ENCODE peak calls at places on chromosomes 2 and 18, in six cellular contexts. One of them, this sample, is unnamed.

GRCh38 chr18:80136679-80137078 is 27.6 kb downstream of the ADNP2 start:
- DNase-seq in MM.1S: no peak
- DNase-seq in SK-N-SH: peak; percentile 28
- DNase-seq in PC-9: no peak
- DNase-seq in GM23338: no peak
- DNase-seq in GM23248: no peak
- DNase-seq in this sample: no peak

GRCh38 chr2:42567806-42568429 is 514 bp upstream of the MTA3 start:
- DNase-seq in MM.1S: no peak
- DNase-seq in SK-N-SH: no peak
- DNase-seq in PC-9: no peak
- DNase-seq in GM23338: peak; percentile 89
- DNase-seq in GM23248: peak; percentile 25
- DNase-seq in this sample: no peak

GRCh38 chr2:25372405-25373268 is 30.9 kb upstream of the DNMT3A start:
- DNase-seq in MM.1S: no peak
- DNase-seq in SK-N-SH: peak; percentile 37
- DNase-seq in PC-9: no peak
- DNase-seq in GM23338: no peak
- DNase-seq in GM23248: no peak
- DNase-seq in this sample: no peak

GRCh38 chr2:194176134-194176533 is 1480.9 kb upstream of the SLC39A10 start:
- DNase-seq in MM.1S: no peak
- DNase-seq in SK-N-SH: no peak
- DNase-seq in PC-9: no peak
- DNase-seq in GM23338: no peak
- DNase-seq in GM23248: no peak
- DNase-seq in this sample: no peak

GRCh38 chr2:108458082-108458481 is 9.1 kb downstream of the GCC2 start:
- DNase-seq in MM.1S: no peak
- DNase-seq in SK-N-SH: no peak
- DNase-seq in PC-9: no peak
- DNase-seq in GM23338: no peak
- DNase-seq in GM23248: peak; percentile 42
- DNase-seq in this sample: no peak

GRCh38 chr2:167491788-167492187 is 603.5 kb downstream of the XIRP2 start:
- DNase-seq in MM.1S: no peak
- DNase-seq in SK-N-SH: no peak
- DNase-seq in PC-9: no peak
- DNase-seq in GM23338: no peak
- DNase-seq in GM23248: no peak
- DNase-seq in this sample: no peak

GRCh38 chr2:239245872-239246701 is 154.7 kb downstream of the HDAC4 start:
- DNase-seq in MM.1S: no peak
- DNase-seq in SK-N-SH: peak; percentile 63
- DNase-seq in PC-9: peak; percentile 71
- DNase-seq in GM23338: peak; percentile 35
- DNase-seq in GM23248: no peak
- DNase-seq in this sample: no peak

GRCh38 chr18:10856146-10856545 is 293.2 kb downstream of the PIEZO2 start:
- DNase-seq in MM.1S: no peak
- DNase-seq in SK-N-SH: no peak
- DNase-seq in PC-9: no peak
- DNase-seq in GM23338: no peak
- DNase-seq in GM23248: no peak
- DNase-seq in this sample: no peak

GRCh38 chr2:85705680-85706039 is 11.5 kb downstream of the GNLY start:
- DNase-seq in MM.1S: no peak
- DNase-seq in SK-N-SH: no peak
- DNase-seq in PC-9: peak; percentile 89
- DNase-seq in GM23338: no peak
- DNase-seq in GM23248: peak; percentile 94
- DNase-seq in this sample: peak; percentile 58

GRCh38 chr2:137115081-137115713 is 349.9 kb downstream of the THSD7B start:
- DNase-seq in MM.1S: no peak
- DNase-seq in SK-N-SH: no peak
- DNase-seq in PC-9: no peak
- DNase-seq in GM23338: no peak
- DNase-seq in GM23248: peak; percentile 10
- DNase-seq in this sample: no peak

GRCh38 chr2:99468155-99468554 is 21.7 kb downstream of the REV1 start:
- DNase-seq in MM.1S: no peak
- DNase-seq in SK-N-SH: no peak
- DNase-seq in PC-9: no peak
- DNase-seq in GM23338: no peak
- DNase-seq in GM23248: no peak
- DNase-seq in this sample: no peak

GRCh38 chr2:173130521-173131467 is 55.1 kb downstream of the MAP3K20 start:
- DNase-seq in MM.1S: no peak
- DNase-seq in SK-N-SH: peak; percentile 18
- DNase-seq in PC-9: peak; percentile 32
- DNase-seq in GM23338: no peak
- DNase-seq in GM23248: no peak
- DNase-seq in this sample: no peak

GRCh38 chr2:26238301-26238958 is 6.0 kb downstream of the HADHA start:
- DNase-seq in MM.1S: no peak
- DNase-seq in SK-N-SH: no peak
- DNase-seq in PC-9: no peak
- DNase-seq in GM23338: no peak
- DNase-seq in GM23248: peak; percentile 45
- DNase-seq in this sample: peak; percentile 4

GRCh38 chr2:108640731-108641130 is 78.6 kb upstream of the RANBP2 start:
- DNase-seq in MM.1S: no peak
- DNase-seq in SK-N-SH: peak; percentile 51
- DNase-seq in PC-9: peak; percentile 78
- DNase-seq in GM23338: no peak
- DNase-seq in GM23248: peak; percentile 93
- DNase-seq in this sample: peak; percentile 78

GRCh38 chr2:136235451-136236418 is 117.8 kb upstream of the CXCR4 start:
- DNase-seq in MM.1S: no peak
- DNase-seq in SK-N-SH: no peak
- DNase-seq in PC-9: peak; percentile 96
- DNase-seq in GM23338: no peak
- DNase-seq in GM23248: peak; percentile 77
- DNase-seq in this sample: peak; percentile 93

GRCh38 chr2:31957748-31958717 is 52.8 kb downstream of the MEMO1 start:
- DNase-seq in MM.1S: no peak
- DNase-seq in SK-N-SH: no peak
- DNase-seq in PC-9: no peak
- DNase-seq in GM23338: no peak
- DNase-seq in GM23248: no peak
- DNase-seq in this sample: no peak

GRCh38 chr2:226829721-226830631 is 5.9 kb upstream of the RHBDD1 start:
- DNase-seq in MM.1S: no peak
- DNase-seq in SK-N-SH: no peak
- DNase-seq in PC-9: no peak
- DNase-seq in GM23338: no peak
- DNase-seq in GM23248: no peak
- DNase-seq in this sample: no peak

GRCh38 chr2:84849271-84849952 is 31.5 kb downstream of the TRABD2A start:
- DNase-seq in MM.1S: no peak
- DNase-seq in SK-N-SH: no peak
- DNase-seq in PC-9: no peak
- DNase-seq in GM23338: no peak
- DNase-seq in GM23248: peak; percentile 51
- DNase-seq in this sample: peak; percentile 86

GRCh38 chr18:63022429-63023022 is 297.0 kb downstream of the BCL2 start:
- DNase-seq in MM.1S: no peak
- DNase-seq in SK-N-SH: peak; percentile 59
- DNase-seq in PC-9: no peak
- DNase-seq in GM23338: peak; percentile 78
- DNase-seq in GM23248: peak; percentile 4
- DNase-seq in this sample: no peak

GRCh38 chr2:167331636-167332232 is 443.5 kb downstream of the XIRP2 start:
- DNase-seq in MM.1S: no peak
- DNase-seq in SK-N-SH: peak; percentile 12
- DNase-seq in PC-9: no peak
- DNase-seq in GM23338: peak; percentile 89
- DNase-seq in GM23248: peak; percentile 13
- DNase-seq in this sample: peak; percentile 22

GRCh38 chr18:26772691-26773090 is 92.8 kb downstream of the AQP4 start:
- DNase-seq in MM.1S: no peak
- DNase-seq in SK-N-SH: peak; percentile 39
- DNase-seq in PC-9: no peak
- DNase-seq in GM23338: no peak
- DNase-seq in GM23248: no peak
- DNase-seq in this sample: no peak

GRCh38 chr2:235914756-235915155 is 253.4 kb downstream of the GBX2 start:
- DNase-seq in MM.1S: no peak
- DNase-seq in SK-N-SH: no peak
- DNase-seq in PC-9: no peak
- DNase-seq in GM23338: no peak
- DNase-seq in GM23248: no peak
- DNase-seq in this sample: no peak

GRCh38 chr2:235922851-235923250 is 245.3 kb downstream of the GBX2 start:
- DNase-seq in MM.1S: no peak
- DNase-seq in SK-N-SH: no peak
- DNase-seq in PC-9: no peak
- DNase-seq in GM23338: no peak
- DNase-seq in GM23248: no peak
- DNase-seq in this sample: no peak

GRCh38 chr2:235920216-235920615 is 248.0 kb downstream of the GBX2 start:
- DNase-seq in MM.1S: no peak
- DNase-seq in SK-N-SH: no peak
- DNase-seq in PC-9: no peak
- DNase-seq in GM23338: no peak
- DNase-seq in GM23248: no peak
- DNase-seq in this sample: no peak

GRCh38 chr2:235921508-235922260 is 246.5 kb downstream of the GBX2 start:
- DNase-seq in MM.1S: no peak
- DNase-seq in SK-N-SH: no peak
- DNase-seq in PC-9: no peak
- DNase-seq in GM23338: no peak
- DNase-seq in GM23248: no peak
- DNase-seq in this sample: no peak

DNA sequence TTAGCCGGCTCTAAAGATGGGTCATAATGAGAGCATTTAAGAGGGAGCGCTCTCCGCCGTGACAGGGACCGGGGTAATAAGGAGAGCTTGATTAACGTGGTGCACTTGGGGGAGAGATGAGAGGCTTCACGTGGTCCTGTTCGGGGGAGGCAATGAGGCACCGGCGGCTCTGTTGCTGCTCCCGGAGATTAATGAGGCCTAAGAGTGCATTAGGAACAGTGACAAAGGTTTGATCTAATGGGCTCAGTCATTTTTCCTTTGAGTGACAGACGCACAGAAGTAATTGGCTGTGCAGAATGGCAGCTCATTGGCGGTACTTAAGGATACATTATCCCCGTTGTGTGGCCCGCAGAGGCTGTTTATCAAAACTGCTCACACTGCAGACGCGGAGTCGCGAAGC is 250.7 kb downstream of the GBX2 start:
- DNase-seq in MM.1S: no peak
- DNase-seq in SK-N-SH: no peak
- DNase-seq in PC-9: no peak
- DNase-seq in GM23338: no peak
- DNase-seq in GM23248: no peak
- DNase-seq in this sample: no peak
- H3F3A ChIP-seq in MM.1S: no peaks in the 10 kb centered on the region
- H3F3A ChIP-seq in SK-N-SH: no peaks in the 10 kb centered on the region
- H3F3A ChIP-seq in PC-9: no peaks in the 10 kb centered on the region
- H3F3A ChIP-seq in GM23338: no peaks in the 10 kb centered on the region
- H3F3A ChIP-seq in GM23248: no peaks in the 10 kb centered on the region
- H3F3A ChIP-seq in this sample: no peaks in the 10 kb centered on the region

DNA sequence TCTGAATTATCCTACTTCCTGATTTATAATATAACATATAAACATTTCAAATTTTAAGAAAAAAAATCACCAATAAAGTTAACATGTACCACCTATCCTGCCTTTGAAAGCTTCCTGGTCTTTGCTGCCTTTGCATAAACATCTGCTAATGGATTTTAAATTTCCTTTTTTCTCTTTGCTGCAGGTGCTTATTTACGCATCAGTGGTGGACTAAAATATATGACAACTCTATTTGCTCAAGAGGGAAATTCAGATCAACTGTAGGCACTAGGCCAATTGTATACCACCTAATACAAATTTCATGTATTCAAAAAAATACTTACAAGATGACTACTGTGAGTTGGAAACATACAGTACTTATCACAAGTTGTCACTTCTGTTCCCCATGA is 57.2 kb downstream of the RAD51AP2 start:
- DNase-seq in MM.1S: no peak
- DNase-seq in SK-N-SH: no peak
- DNase-seq in PC-9: no peak
- DNase-seq in GM23338: no peak
- DNase-seq in GM23248: no peak
- DNase-seq in this sample: no peak
- H3K9me2 ChIP-seq in MM.1S: no peaks in the 10 kb centered on the region
- H3K9me2 ChIP-seq in SK-N-SH: no peaks in the 10 kb centered on the region
- H3K9me2 ChIP-seq in PC-9: no peaks in the 10 kb centered on the region
- H3K9me2 ChIP-seq in GM23338: no peaks in the 10 kb centered on the region
- H3K9me2 ChIP-seq in GM23248: no peaks in the 10 kb centered on the region
- H3K9me2 ChIP-seq in this sample: no peaks in the 10 kb centered on the region

GRCh38 chr2:196274387-196274809 is 103.0 kb upstream of the STK17B start:
- DNase-seq in MM.1S: peak; percentile 90
- DNase-seq in SK-N-SH: no peak
- DNase-seq in PC-9: no peak
- DNase-seq in GM23338: no peak
- DNase-seq in GM23248: peak; percentile 37
- DNase-seq in this sample: peak; percentile 38
- H3F3A ChIP-seq in MM.1S: peaks cover 34% of the 10 kb centered on the region
- H3F3A ChIP-seq in SK-N-SH: peaks cover 53% of the 10 kb centered on the region
- H3F3A ChIP-seq in PC-9: no peaks in the 10 kb centered on the region
- H3F3A ChIP-seq in GM23338: no peaks in the 10 kb centered on the region
- H3F3A ChIP-seq in GM23248: peaks cover 27% of the 10 kb centered on the region
- H3F3A ChIP-seq in this sample: no peaks in the 10 kb centered on the region

GRCh38 chr2:45154606-45155155 is 145.4 kb upstream of the SIX2 start:
- DNase-seq in MM.1S: no peak
- DNase-seq in SK-N-SH: no peak
- DNase-seq in PC-9: no peak
- DNase-seq in GM23338: no peak
- DNase-seq in GM23248: no peak
- DNase-seq in this sample: no peak

GRCh38 chr2:45152691-45153090 is 143.4 kb upstream of the SIX2 start:
- DNase-seq in MM.1S: no peak
- DNase-seq in SK-N-SH: no peak
- DNase-seq in PC-9: no peak
- DNase-seq in GM23338: no peak
- DNase-seq in GM23248: no peak
- DNase-seq in this sample: no peak

GRCh38 chr2:45153126-45153525 is 143.9 kb upstream of the SIX2 start:
- DNase-seq in MM.1S: no peak
- DNase-seq in SK-N-SH: no peak
- DNase-seq in PC-9: no peak
- DNase-seq in GM23338: no peak
- DNase-seq in GM23248: no peak
- DNase-seq in this sample: no peak

GRCh38 chr2:45156605-45157004 is 147.4 kb upstream of the SIX2 start:
- DNase-seq in MM.1S: no peak
- DNase-seq in SK-N-SH: peak; percentile 52
- DNase-seq in PC-9: no peak
- DNase-seq in GM23338: no peak
- DNase-seq in GM23248: no peak
- DNase-seq in this sample: no peak

GRCh38 chr2:45154144-45154543 is 144.9 kb upstream of the SIX2 start:
- DNase-seq in MM.1S: no peak
- DNase-seq in SK-N-SH: no peak
- DNase-seq in PC-9: no peak
- DNase-seq in GM23338: no peak
- DNase-seq in GM23248: no peak
- DNase-seq in this sample: no peak
- H3K9me2 ChIP-seq in MM.1S: no peaks in the 10 kb centered on the region
- H3K9me2 ChIP-seq in SK-N-SH: no peaks in the 10 kb centered on the region
- H3K9me2 ChIP-seq in PC-9: no peaks in the 10 kb centered on the region
- H3K9me2 ChIP-seq in GM23338: peaks cover 9% of the 10 kb centered on the region
- H3K9me2 ChIP-seq in GM23248: no peaks in the 10 kb centered on the region
- H3K9me2 ChIP-seq in this sample: no peaks in the 10 kb centered on the region

This sample was measured in PC-3.